ENCODE peak calls at places on chromosomes 3 and 15, in ten cellular contexts. J, V, H, C, R, Q, O, S, E and W are unnamed samples.

GRCh38 chr15:78837131-78837530 is 25.9 kb upstream of the ADAMTS7 start:
- DNase-seq in H (no peak), O (no peak), J (no peak), R (no peak), C (no peak), E (no peak), V (no peak), Q (no peak), S (no peak), W (no peak)

GRCh38 chr3:66593978-66594377 is 93.2 kb upstream of the LRIG1 start:
- DNase-seq in O (no peak), J (no peak), V (peak), R (no peak), C (peak), H (no peak), E (no peak), Q (peak), S (no peak), W (no peak)

GRCh38 chr15:64507293-64507802 is 47.0 kb downstream of the ZNF609 start:
- DNase-seq in J (no peak), O (no peak), Q (peak), V (peak), E (peak), S (peak), H (peak), R (no peak), C (peak), W (peak)

GRCh38 chr3:3172627-3173026 is 6.9 kb downstream of the CRBN start:
- DNase-seq in H (no peak), C (no peak), R (no peak), S (no peak), J (no peak), V (no peak), Q (no peak), O (no peak), E (no peak), W (no peak)

GRCh38 chr3:65854606-65855304 is 184.0 kb downstream of the MAGI1 start:
- DNase-seq in C (peak), J (no peak), V (peak), E (no peak), Q (peak), O (no peak), S (no peak), H (no peak), R (no peak), W (no peak)

GRCh38 chr15:81301815-81302399 is 22.0 kb downstream of the STARD5 start:
- DNase-seq in E (no peak), O (no peak), H (no peak), C (no peak), V (no peak), R (no peak), Q (no peak), J (no peak), S (no peak), W (no peak)

GRCh38 chr3:186099178-186099577 is 9.7 kb downstream of the ETV5 start:
- DNase-seq in H (peak), J (peak), C (peak), V (peak), S (peak), O (no peak), Q (peak), R (no peak), E (no peak), W (peak)

GRCh38 chr3:183698318-183698731 is 728 bp downstream of the YEATS2 start:
- DNase-seq in H (no peak), S (peak), J (peak), O (no peak), R (peak), Q (peak), V (peak), E (peak), C (peak), W (peak)

GRCh38 chr3:172595648-172596393 is 72.6 kb upstream of the TNFSF10 start:
- DNase-seq in J (no peak), C (peak), O (no peak), Q (peak), R (peak), H (peak), V (peak), S (no peak), E (no peak), W (peak)

GRCh38 chr15:38531509-38531908 is 33.1 kb downstream of the RASGRP1 start:
- DNase-seq in S (peak), O (no peak), Q (peak), V (peak), H (no peak), C (peak), R (no peak), J (no peak), E (no peak), W (no peak)

GRCh38 chr15:83694030-83694429 is 40.1 kb downstream of the ADAMTSL3 start:
- DNase-seq in V (peak), Q (peak), O (no peak), J (no peak), R (no peak), E (no peak), S (no peak), C (peak), H (no peak), W (no peak)

GRCh38 chr3:9135930-9136525 is 113.4 kb downstream of the SRGAP3 start:
- DNase-seq in V (no peak), J (no peak), O (no peak), S (peak), C (no peak), E (peak), Q (no peak), R (no peak), H (no peak), W (no peak)

GRCh38 chr3:196969001-196969659 is 497 bp upstream of the PIGZ start:
- DNase-seq in H (no peak), J (no peak), E (no peak), R (peak), C (peak), S (no peak), O (no peak), V (no peak), Q (peak), W (no peak)

GRCh38 chr3:58492385-58492970 is 582 bp downstream of the KCTD6 start:
- DNase-seq in H (no peak), E (no peak), S (no peak), R (peak), Q (no peak), C (no peak), V (no peak), J (no peak), O (no peak), W (no peak)

GRCh38 chr15:99682455-99682854 is 50.8 kb downstream of the LYSMD4 start:
- DNase-seq in V (peak), S (no peak), R (no peak), Q (peak), O (no peak), E (no peak), C (peak), H (no peak), J (no peak), W (no peak)

GRCh38 chr3:157500232-157500631 is 3.0 kb downstream of the VEPH1 start:
- DNase-seq in Q (no peak), C (no peak), S (no peak), R (no peak), V (no peak), J (no peak), H (no peak), O (no peak), E (no peak), W (no peak)

GRCh38 chr3:44021646-44022594 is 219.8 kb upstream of the TOPAZ1 start:
- DNase-seq in J (no peak), R (no peak), S (no peak), O (no peak), E (no peak), H (no peak), Q (no peak), V (no peak), C (peak), W (no peak)

GRCh38 chr3:9866639-9867038 is 13.4 kb downstream of the CIDEC start:
- DNase-seq in H (peak), E (no peak), R (no peak), O (no peak), S (no peak), C (peak), Q (no peak), V (no peak), J (peak), W (no peak)

GRCh38 chr15:98776607-98777281 is 128.4 kb downstream of the IGF1R start:
- DNase-seq in C (peak), J (no peak), E (no peak), R (peak), Q (no peak), S (no peak), V (peak), H (peak), O (no peak), W (peak)

GRCh38 chr15:63950911-63951481 is 95.3 kb downstream of the DAPK2 start:
- DNase-seq in R (no peak), J (peak), V (peak), O (no peak), Q (peak), H (no peak), S (no peak), E (no peak), C (peak), W (no peak)

GRCh38 chr3:184345678-184346144 is 8.3 kb downstream of the FAM131A start:
- DNase-seq in O (no peak), V (peak), C (peak), Q (peak), H (peak), S (peak), J (no peak), E (peak), R (no peak), W (peak)

GRCh38 chr3:131353946-131354345 is 27.6 kb upstream of the NUDT16 start:
- DNase-seq in E (no peak), S (no peak), O (no peak), R (no peak), V (no peak), J (no peak), H (no peak), C (no peak), Q (no peak), W (no peak)

GRCh38 chr3:131350506-131350905 is 31.1 kb upstream of the NUDT16 start:
- DNase-seq in E (no peak), J (no peak), S (no peak), C (peak), H (no peak), O (no peak), V (peak), R (no peak), Q (no peak), W (no peak)

GRCh38 chr3:131356006-131356405 is 25.6 kb upstream of the NUDT16 start:
- DNase-seq in H (no peak), C (no peak), S (no peak), O (no peak), V (peak), R (no peak), J (no peak), E (no peak), Q (no peak), W (no peak)

GRCh38 chr3:131349946-131350347 is 31.6 kb upstream of the NUDT16 start:
- DNase-seq in J (no peak), E (no peak), Q (peak), R (no peak), S (no peak), H (no peak), O (no peak), C (peak), V (peak), W (no peak)

GRCh38 chr3:131353016-131353877 is 28.3 kb upstream of the NUDT16 start:
- DNase-seq in V (no peak), C (no peak), R (no peak), O (no peak), S (no peak), J (no peak), Q (no peak), H (no peak), E (no peak), W (no peak)
- H3K27ac ChIP-seq in V (no peak), C (no peak), R (no peak), O (no peak), S (no peak), J (no peak), Q (no peak), H (peak), E (no peak), W (no peak)

GRCh38 chr3:49313902-49314676 is 25.8 kb downstream of the USP4 start:
- DNase-seq in R (no peak), H (no peak), V (peak), Q (peak), S (no peak), J (no peak), C (peak), E (no peak), O (no peak), W (peak)
- H3K27ac ChIP-seq in R (no peak), H (no peak), V (no peak), Q (no peak), S (peak), J (no peak), C (no peak), E (no peak), O (no peak), W (no peak)

GRCh38 chr3:47444103-47444502 is 31.6 kb downstream of the SCAP start:
- DNase-seq in H (no peak), R (no peak), C (peak), S (no peak), O (no peak), J (no peak), Q (no peak), V (peak), E (no peak), W (no peak)

GRCh38 chr3:47441796-47442551 is 33.8 kb downstream of the SCAP start:
- DNase-seq in O (no peak), H (no peak), C (no peak), E (no peak), V (no peak), S (no peak), R (no peak), Q (peak), J (no peak), W (no peak)

GRCh38 chr3:47440131-47440530 is 35.6 kb downstream of the SCAP start:
- DNase-seq in Q (peak), E (peak), V (no peak), H (no peak), C (no peak), S (no peak), O (no peak), R (no peak), J (no peak), W (no peak)

GRCh38 chr3:47443611-47443995 is 32.1 kb downstream of the SCAP start:
- DNase-seq in H (no peak), J (no peak), Q (peak), S (no peak), V (no peak), O (no peak), C (no peak), E (no peak), R (no peak), W (peak)
- H3K27ac ChIP-seq in H (peak), J (peak), Q (no peak), S (peak), V (peak), O (no peak), C (peak), E (peak), R (no peak), W (no peak)

DNA sequence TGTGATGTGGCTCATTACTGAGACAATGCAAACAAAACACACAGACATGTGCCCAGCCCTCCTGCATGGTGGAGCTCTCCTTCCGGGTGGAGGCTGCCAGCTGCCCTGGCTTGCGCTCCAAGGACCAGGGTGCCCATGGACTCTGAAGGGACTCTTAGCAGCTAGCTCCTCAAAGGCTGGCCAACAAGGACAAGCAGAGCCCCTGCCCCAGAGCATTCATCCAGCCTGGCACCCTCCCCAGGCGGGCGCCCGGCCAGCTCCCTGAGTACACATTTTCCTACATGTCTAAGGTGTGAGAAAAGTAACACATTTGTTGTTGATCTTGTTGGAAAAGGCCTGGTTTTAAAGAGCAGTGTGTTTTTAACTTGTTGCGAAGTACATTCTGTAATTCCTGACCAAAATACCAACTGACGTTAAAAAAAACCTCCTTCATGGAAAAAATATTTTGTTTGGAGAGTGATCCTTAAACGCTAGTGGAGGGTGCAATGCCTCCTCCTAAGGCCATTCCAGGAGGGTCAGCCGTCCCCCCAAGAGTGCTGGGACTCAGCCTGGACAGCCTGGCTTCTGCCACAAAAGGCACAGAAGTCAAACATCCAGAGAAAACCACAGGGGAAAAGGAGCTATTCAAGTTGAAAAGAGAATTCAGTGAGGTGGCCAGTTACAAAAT is 86.9 kb downstream of the KLF15 start:
- DNase-seq in V (peak), Q (no peak), O (no peak), E (peak), J (peak), H (peak), S (peak), C (peak), R (no peak), W (no peak)
- H3K27ac ChIP-seq in V (peak), Q (no peak), O (no peak), E (no peak), J (peak), H (peak), S (peak), C (no peak), R (no peak), W (no peak)

GRCh38 chr15:101022876-101023275 is 103.7 kb downstream of the LRRK1 start:
- DNase-seq in H (peak), C (no peak), S (no peak), V (no peak), R (no peak), E (no peak), Q (no peak), O (no peak), J (no peak), W (peak)

GRCh38 chr15:101022306-101022705 is 103.1 kb downstream of the LRRK1 start:
- DNase-seq in R (no peak), Q (no peak), C (no peak), S (no peak), J (no peak), E (no peak), O (no peak), V (no peak), H (peak), W (no peak)

GRCh38 chr15:101024111-101024695 is 105.0 kb downstream of the LRRK1 start:
- DNase-seq in V (peak), H (peak), Q (peak), E (no peak), J (peak), C (peak), O (no peak), S (no peak), R (no peak), W (no peak)

GRCh38 chr15:101024709-101025108 is 105.6 kb downstream of the LRRK1 start:
- DNase-seq in O (no peak), V (no peak), C (no peak), R (no peak), Q (no peak), H (peak), J (peak), E (no peak), S (peak), W (no peak)

GRCh38 chr15:101023501-101024110 is 104.4 kb downstream of the LRRK1 start:
- DNase-seq in C (peak), S (no peak), H (peak), J (peak), O (no peak), E (no peak), V (no peak), Q (no peak), R (no peak), W (no peak)
- H3K27ac ChIP-seq in C (peak), S (peak), H (peak), J (no peak), O (no peak), E (no peak), V (peak), Q (no peak), R (no peak), W (no peak)

GRCh38 chr15:40106203-40107161 is 2.2 kb downstream of the BMF start:
- DNase-seq in O (no peak), R (no peak), C (no peak), J (no peak), Q (peak), H (peak), E (no peak), V (peak), S (no peak), W (peak)
- H3K27ac ChIP-seq in O (no peak), R (no peak), C (no peak), J (no peak), Q (no peak), H (no peak), E (no peak), V (peak), S (peak), W (peak)

DNA sequence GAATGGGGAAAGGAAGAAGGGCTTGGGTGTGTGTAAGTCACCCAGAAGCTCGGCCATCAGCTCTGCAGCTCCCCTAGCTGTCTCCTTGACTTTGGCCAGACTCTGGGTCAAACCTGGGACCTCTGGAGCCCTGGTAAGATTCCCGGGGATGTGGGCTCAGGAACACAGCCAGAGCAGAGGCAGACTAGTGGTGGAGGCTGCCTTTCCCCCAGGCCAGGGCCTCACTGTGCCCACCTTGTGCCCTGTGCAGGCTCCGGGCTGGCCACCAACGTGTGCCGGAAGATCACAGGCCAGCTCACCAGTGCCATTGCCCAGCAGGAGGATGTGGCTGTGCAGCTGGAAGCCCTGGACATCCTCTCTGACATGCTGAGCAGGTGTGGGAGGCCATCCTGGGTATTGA is 11.5 kb downstream of the CAND2 start:
- DNase-seq in R (no peak), O (no peak), J (peak), V (no peak), H (no peak), E (no peak), C (no peak), Q (no peak), S (no peak), W (no peak)
- H3K27ac ChIP-seq in R (no peak), O (no peak), J (no peak), V (no peak), H (no peak), E (no peak), C (no peak), Q (no peak), S (no peak), W (no peak)

DNA sequence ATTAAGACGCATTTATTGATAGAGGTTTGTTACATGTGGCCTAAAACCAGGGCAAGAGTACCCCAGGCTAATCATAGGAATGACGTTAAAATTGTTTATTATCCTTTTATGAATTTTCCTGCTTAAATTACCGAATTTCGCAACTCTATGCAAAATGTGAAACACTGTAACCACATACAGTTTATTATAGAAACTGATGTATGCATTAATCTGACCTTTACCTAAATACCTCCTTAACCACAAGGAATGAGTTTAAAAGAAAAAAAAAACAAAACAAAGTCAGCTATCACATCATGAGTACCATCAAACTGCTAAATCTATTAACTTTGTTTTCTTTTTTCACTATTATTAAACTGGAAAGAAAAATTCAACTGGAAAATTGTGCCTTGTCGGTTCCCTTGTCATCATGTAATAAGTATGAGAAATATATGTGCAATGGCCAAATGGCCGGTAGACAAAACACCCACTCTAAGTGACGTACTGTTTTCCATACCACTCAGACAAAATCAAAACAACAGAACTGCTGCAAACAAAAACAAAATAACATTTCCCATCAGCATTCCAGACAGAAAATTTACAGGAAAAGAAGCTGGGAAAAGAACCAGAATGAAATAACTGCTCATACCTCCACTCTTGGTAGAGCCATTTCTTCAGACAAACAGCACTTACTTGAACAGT is 415.3 kb downstream of the FOXP1 start:
- DNase-seq in S (no peak), R (no peak), Q (peak), H (no peak), E (no peak), O (no peak), C (peak), J (no peak), V (peak), W (no peak)
- H3K27ac ChIP-seq in S (no peak), R (no peak), Q (no peak), H (no peak), E (no peak), O (no peak), C (no peak), J (peak), V (peak), W (no peak)